ENCODE peak calls at places on chromosomes 12 and 14, in seven cellular contexts. P is transverse colon, C is bronchial epithelial cell, N is glutamatergic neuron, U is mucosa of descending colon, A is HCT116, M is AG10803. I is an unnamed sample.
A peak's percentile ranks its signal among the peaks of the same experiment; 100 is the strongest.

GRCh38 chr12:48160807-48161206 is 3.5 kb upstream of the ASB8 start:
- DNase-seq in U (no peak), M (peak; percentile 30), P (no peak), A (no peak), N (no peak), C (no peak), I (no peak)

GRCh38 chr14:54465654-54466053 is 23.1 kb downstream of the GMFB start:
- DNase-seq in P (no peak), C (no peak), M (no peak), U (no peak), N (peak; percentile 43), A (no peak), I (no peak)

GRCh38 chr12:105445261-105446015 is 114.9 kb downstream of the C12orf75 start:
- DNase-seq in U (no peak), M (peak; percentile 77), C (peak; percentile 45), P (no peak), A (no peak), N (no peak), I (no peak)

GRCh38 chr12:1429980-1430379 is 164.4 kb downstream of the FBXL14 start:
- DNase-seq in A (no peak), N (no peak), U (no peak), C (no peak), M (peak; percentile 94), P (no peak), I (no peak)

GRCh38 chr12:57479376-57480115 is at the start of gene ARHGAP9:
- DNase-seq in U (peak; percentile 27), C (no peak), A (no peak), P (no peak), N (no peak), M (no peak), I (no peak)

GRCh38 chr14:103880334-103880985 is 33.1 kb upstream of the PPP1R13B start:
- DNase-seq in U (peak; percentile 80), M (peak; percentile 83), A (no peak), P (peak; percentile 72), N (no peak), C (peak; percentile 26), I (no peak)

GRCh38 chr14:55605793-55606192 is 25.8 kb downstream of the KTN1 start:
- DNase-seq in U (no peak), A (no peak), N (no peak), C (peak; percentile 23), M (peak; percentile 34), P (no peak), I (no peak)

GRCh38 chr12:16606201-16606849 is 363 bp upstream of the LMO3 start:
- DNase-seq in A (no peak), U (peak; percentile 27), C (no peak), P (no peak), M (peak; percentile 8), N (peak; percentile 51), I (peak; percentile 56)

GRCh38 chr14:99164712-99165111 is 107.3 kb downstream of the BCL11B start:
- DNase-seq in M (no peak), A (no peak), U (no peak), P (no peak), N (no peak), C (no peak), I (no peak)

GRCh38 chr12:49959570-49960473 is 1.9 kb upstream of the AQP5 start:
- DNase-seq in M (peak; percentile 16), P (no peak), U (no peak), N (no peak), C (peak; percentile 33), A (peak; percentile 50), I (no peak)

GRCh38 chr12:29039013-29039412 is 110.1 kb upstream of the FAR2 start:
- DNase-seq in A (no peak), P (no peak), C (no peak), M (peak; percentile 95), U (no peak), N (no peak), I (no peak)

GRCh38 chr12:52713960-52714886 is 10.9 kb upstream of the KRT77 start:
- DNase-seq in A (no peak), N (peak; percentile 58), P (no peak), C (no peak), U (no peak), M (no peak), I (peak; percentile 27)

GRCh38 chr12:91792597-91792996 is 353.0 kb downstream of the BTG1 start:
- DNase-seq in P (no peak), U (no peak), N (no peak), A (no peak), M (no peak), C (no peak), I (no peak)

GRCh38 chr12:53725824-53726223 is 1.4 kb downstream of the CALCOCO1 start:
- DNase-seq in U (no peak), N (no peak), A (no peak), P (peak; percentile 19), M (peak; percentile 47), C (peak; percentile 31), I (no peak)

GRCh38 chr12:13032164-13032563 is 12.0 kb upstream of the FAM234B start:
- DNase-seq in A (no peak), N (no peak), M (no peak), C (no peak), P (no peak), U (no peak), I (no peak)

GRCh38 chr14:22105643-22106042 is 432.0 kb upstream of the OR4E1 start:
- DNase-seq in M (no peak), U (no peak), N (no peak), A (no peak), P (no peak), C (no peak), I (no peak)

GRCh38 chr14:105505101-105505500 is 14.1 kb downstream of the TEDC1 start:
- DNase-seq in U (peak; percentile 7), A (no peak), P (no peak), N (no peak), C (no peak), M (no peak), I (no peak)

GRCh38 chr12:41992029-41992428 is 152.6 kb downstream of the GXYLT1 start:
- DNase-seq in M (no peak), A (no peak), C (no peak), P (no peak), N (no peak), U (no peak), I (no peak)

GRCh38 chr12:43118881-43119280 is 433.1 kb downstream of the ADAMTS20 start:
- DNase-seq in C (no peak), N (no peak), A (no peak), P (no peak), M (no peak), U (no peak), I (no peak)

GRCh38 chr14:103386632-103387329 is 1.6 kb downstream of the MARK3 start:
- DNase-seq in A (no peak), N (no peak), M (peak; percentile 33), U (no peak), P (no peak), C (no peak), I (no peak)

GRCh38 chr12:2960432-2960956 is 1.3 kb downstream of the TEAD4 start:
- DNase-seq in M (peak; percentile 45), P (no peak), C (peak; percentile 41), U (no peak), N (no peak), A (no peak), I (no peak)

GRCh38 chr14:67636361-67636919 is 16.7 kb downstream of the ARG2 start:
- DNase-seq in U (no peak), C (peak; percentile 61), N (no peak), A (no peak), P (no peak), M (peak; percentile 69), I (no peak)

GRCh38 chr12:32198555-32198954 is 91.9 kb downstream of the BICD1 start:
- DNase-seq in A (peak; percentile 10), U (no peak), P (no peak), N (no peak), M (peak; percentile 13), C (peak; percentile 95), I (no peak)

GRCh38 chr14:57478050-57478449 is 15.6 kb downstream of the CCDC198 start:
- DNase-seq in U (no peak), N (no peak), C (no peak), A (no peak), M (no peak), P (no peak), I (no peak)

GRCh38 chr12:81627336-81628189 is 131.6 kb downstream of the PPFIA2 start:
- DNase-seq in N (no peak), C (peak; percentile 54), M (peak; percentile 48), A (peak; percentile 52), P (no peak), U (no peak), I (no peak)

DNA sequence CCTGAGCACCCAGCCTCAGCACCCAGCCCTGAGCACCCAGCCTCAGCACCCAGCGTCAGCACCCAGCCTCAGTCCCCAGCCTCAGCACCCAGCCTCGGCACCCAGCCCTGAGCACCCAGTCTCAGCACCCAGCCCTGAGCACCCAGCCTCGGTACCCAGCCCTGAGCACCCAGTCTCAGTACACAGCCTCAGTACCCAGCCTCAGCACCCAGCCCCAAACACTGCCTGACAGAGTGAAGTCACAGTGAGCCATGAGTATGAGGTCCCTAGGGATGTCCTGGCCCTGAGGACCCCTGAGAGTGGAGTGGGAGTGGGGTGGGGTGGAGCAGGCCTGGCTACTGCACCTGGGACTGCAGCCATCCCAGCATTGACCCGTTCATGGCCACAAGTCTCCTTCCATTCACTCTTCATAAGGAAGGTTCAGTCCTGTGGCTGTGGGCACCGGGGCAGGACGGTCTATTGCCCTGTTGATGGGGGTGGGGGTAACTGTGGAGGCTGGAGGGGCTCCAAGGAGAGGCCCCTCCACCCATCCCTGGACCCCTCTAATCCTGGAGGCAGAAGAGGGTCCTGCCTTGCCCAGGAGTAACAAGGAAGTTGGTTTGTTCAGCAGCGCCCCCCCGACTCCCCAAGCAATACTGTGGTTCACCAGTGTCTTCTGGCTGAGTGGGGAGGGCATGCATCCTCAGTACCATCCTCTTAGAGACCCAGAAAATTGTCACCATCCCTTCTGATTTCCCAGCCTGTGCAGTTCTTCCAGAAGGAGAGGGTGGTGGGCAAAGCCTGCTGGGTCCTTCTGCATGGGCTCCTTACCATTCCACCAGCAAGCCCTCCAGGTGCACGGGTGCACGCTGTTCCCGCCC is 140.5 kb downstream of the ADGRD1 start:
- DNase-seq in A (no peak), U (peak; percentile 11), C (no peak), M (no peak), N (peak; percentile 10), P (peak; percentile 4), I (no peak)
- TF ChIP-seq CTCF in A (no peak), U (no peak), C (no peak), M (no peak), N (no peak), P (no peak), I (no peak)

DNA sequence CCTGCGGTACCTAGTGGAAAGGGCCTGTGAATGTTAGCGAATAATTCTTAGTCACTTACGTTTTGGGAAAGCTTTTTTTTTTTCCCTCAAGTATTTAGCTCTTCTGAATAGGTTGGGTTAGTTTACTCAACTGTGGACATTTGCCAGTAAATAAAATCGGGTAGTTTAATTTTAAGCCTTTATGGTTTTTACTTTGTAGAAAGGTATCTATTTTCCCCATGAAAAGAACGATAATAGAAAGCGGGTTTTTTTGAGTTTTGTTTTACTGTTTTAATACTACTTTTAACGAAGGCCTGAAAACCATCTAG is 1.7 kb downstream of the YY1 start:
- DNase-seq in C (no peak), U (no peak), M (no peak), A (no peak), N (no peak), P (no peak), I (no peak)
- TF ChIP-seq CTCF in C (no peak), U (no peak), M (no peak), A (no peak), N (no peak), P (peak; percentile 30), I (no peak)

GRCh38 chr12:10366875-10367274 is 23.0 kb downstream of the KLRK1 start:
- DNase-seq in C (peak; percentile 38), A (no peak), M (peak; percentile 63), N (no peak), U (no peak), P (no peak), I (no peak)
- TF ChIP-seq CTCF in C (no peak), A (peak; percentile 46), M (peak; percentile 49), N (no peak), U (no peak), P (peak; percentile 18), I (peak; percentile 42)

GRCh38 chr14:36254020-36254614 is 66.3 kb downstream of the MBIP start:
- DNase-seq in U (no peak), P (no peak), C (peak; percentile 25), N (no peak), M (peak; percentile 13), A (no peak), I (no peak)
- TF ChIP-seq CTCF in U (no peak), P (no peak), C (peak; percentile 19), N (no peak), M (peak; percentile 45), A (no peak), I (peak; percentile 30)